ENCODE peak calls at places on chromosomes 6 and 20, in eight cellular contexts. D is IMR-90; M is effector memory CD4-positive, alpha-beta T cell; J is SJSA1; G is left lung; A is CD8-positive, alpha-beta T cell; Z is GM23248; Y is ovary. P is an unnamed sample.
A peak's percentile ranks its signal among the peaks of the same experiment; 100 is the strongest.

GRCh38 chr6:56450882-56451739 is 191.6 kb downstream of the DST start:
- DNase-seq in D (peak; percentile 69), M (no peak), J (no peak), G (no peak), A (no peak), Z (peak; percentile 23), Y (peak; percentile 91), P (no peak)

GRCh38 chr20:23125625-23126191 is 39.6 kb upstream of the CD93 start:
- DNase-seq in D (peak; percentile 60), M (no peak), J (no peak), G (peak; percentile 82), A (no peak), Z (peak; percentile 73), Y (no peak), P (no peak)

GRCh38 chr6:87670707-87671106 is 31.3 kb downstream of the AKIRIN2 start:
- DNase-seq in D (no peak), M (no peak), J (no peak), G (no peak), A (no peak), Z (no peak), Y (no peak), P (no peak)

GRCh38 chr6:155108070-155108815 is 113.1 kb downstream of the TIAM2 start:
- DNase-seq in D (peak; percentile 37), M (no peak), J (no peak), G (no peak), A (no peak), Z (no peak), Y (no peak), P (no peak)

GRCh38 chr6:71406871-71407860 is 118.6 kb downstream of the OGFRL1 start:
- DNase-seq in D (no peak), M (no peak), J (no peak), G (no peak), A (no peak), Z (peak; percentile 42), Y (no peak), P (no peak)

GRCh38 chr6:3392059-3392458 is 64.8 kb downstream of the SLC22A23 start:
- DNase-seq in D (no peak), M (no peak), J (no peak), G (no peak), A (no peak), Z (no peak), Y (no peak), P (no peak)

GRCh38 chr6:144351741-144352140 is 66.6 kb downstream of the UTRN start:
- DNase-seq in D (no peak), M (no peak), J (no peak), G (no peak), A (no peak), Z (peak; percentile 48), Y (no peak), P (no peak)

GRCh38 chr6:98944598-98945011 is 3.1 kb downstream of the FBXL4 start:
- DNase-seq in D (peak; percentile 72), M (no peak), J (no peak), G (no peak), A (no peak), Z (peak; percentile 78), Y (no peak), P (no peak)

GRCh38 chr6:125211352-125211751 is 57.8 kb downstream of the TPD52L1 start:
- DNase-seq in D (no peak), M (no peak), J (no peak), G (no peak), A (no peak), Z (no peak), Y (no peak), P (no peak)

GRCh38 chr6:39992861-39993622 is 58.8 kb upstream of the MOCS1 start:
- DNase-seq in D (no peak), M (no peak), J (no peak), G (no peak), A (no peak), Z (no peak), Y (no peak), P (no peak)

GRCh38 chr20:33309631-33310030 is 26.6 kb downstream of the BPIFB1 start:
- DNase-seq in D (no peak), M (no peak), J (no peak), G (no peak), A (no peak), Z (no peak), Y (no peak), P (no peak)

GRCh38 chr6:161327360-161327953 is 53.6 kb upstream of the AGPAT4 start:
- DNase-seq in D (no peak), M (no peak), J (no peak), G (no peak), A (no peak), Z (no peak), Y (no peak), P (no peak)

GRCh38 chr20:21936720-21937380 is 231.4 kb downstream of the PAX1 start:
- DNase-seq in D (no peak), M (no peak), J (no peak), G (no peak), A (no peak), Z (peak; percentile 33), Y (no peak), P (no peak)

GRCh38 chr6:137246164-137246563 is 27.0 kb upstream of the IFNGR1 start:
- DNase-seq in D (no peak), M (no peak), J (no peak), G (no peak), A (no peak), Z (no peak), Y (no peak), P (no peak)

DNA sequence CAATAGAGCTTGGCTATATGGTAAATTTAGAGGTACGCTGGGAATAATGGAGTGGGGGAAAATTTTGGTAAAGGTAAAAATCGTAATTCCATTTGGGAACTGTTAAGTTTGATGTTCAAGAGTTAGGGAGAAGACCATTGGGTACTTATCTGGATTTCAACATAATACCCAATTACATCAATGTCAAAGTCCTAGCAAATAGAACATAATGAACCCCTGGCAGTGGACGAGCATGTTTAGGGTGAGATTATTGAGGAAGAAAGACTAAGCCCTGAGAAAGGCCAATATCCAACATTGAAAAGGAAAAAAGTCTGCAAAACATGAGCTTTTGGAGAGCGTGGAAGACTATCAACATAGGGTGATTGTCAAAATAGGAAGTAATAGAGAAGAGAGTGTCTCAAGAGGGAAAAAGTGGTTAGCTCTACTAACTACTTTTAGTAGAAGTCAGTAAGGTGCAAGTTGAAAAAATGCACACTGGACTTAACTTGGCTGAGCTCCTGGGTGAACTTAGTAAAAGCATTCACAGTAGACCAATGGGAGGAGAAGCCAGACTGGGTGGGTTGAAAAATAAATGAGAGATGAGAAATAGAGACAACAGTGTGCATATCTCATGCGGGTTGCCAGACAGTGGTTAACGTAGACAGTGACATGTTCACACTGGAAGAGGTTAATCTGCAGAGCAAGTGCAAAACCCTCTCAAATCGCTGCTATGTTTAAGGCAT is 106.8 kb downstream of the TSHZ2 start:
- DNase-seq in D (no peak), M (no peak), J (no peak), G (no peak), A (no peak), Z (no peak), Y (no peak), P (no peak)
- H3K4me1 ChIP-seq in D (no peaks in the 10 kb centered on the region), M (no peaks in the 10 kb centered on the region), J (peaks cover 26% of the 10 kb centered on the region), G (peaks cover 14% of the 10 kb centered on the region), A (peaks cover 5% of the 10 kb centered on the region), Z (peaks cover 62% of the 10 kb centered on the region), Y (peaks cover 31% of the 10 kb centered on the region), P (no peaks in the 10 kb centered on the region)

GRCh38 chr6:131822119-131822518 is 14.3 kb downstream of the ENPP1 start:
- DNase-seq in D (no peak), M (no peak), J (no peak), G (no peak), A (no peak), Z (no peak), Y (no peak), P (no peak)

GRCh38 chr6:131828080-131828479 is 20.3 kb downstream of the ENPP1 start:
- DNase-seq in D (peak; percentile 64), M (no peak), J (no peak), G (no peak), A (no peak), Z (peak; percentile 86), Y (no peak), P (no peak)

GRCh38 chr6:131823276-131823902 is 15.6 kb downstream of the ENPP1 start:
- DNase-seq in D (peak; percentile 23), M (no peak), J (no peak), G (no peak), A (no peak), Z (peak; percentile 73), Y (no peak), P (no peak)

GRCh38 chr6:131828946-131829345 is 21.1 kb downstream of the ENPP1 start:
- DNase-seq in D (no peak), M (no peak), J (no peak), G (no peak), A (no peak), Z (no peak), Y (no peak), P (no peak)

DNA sequence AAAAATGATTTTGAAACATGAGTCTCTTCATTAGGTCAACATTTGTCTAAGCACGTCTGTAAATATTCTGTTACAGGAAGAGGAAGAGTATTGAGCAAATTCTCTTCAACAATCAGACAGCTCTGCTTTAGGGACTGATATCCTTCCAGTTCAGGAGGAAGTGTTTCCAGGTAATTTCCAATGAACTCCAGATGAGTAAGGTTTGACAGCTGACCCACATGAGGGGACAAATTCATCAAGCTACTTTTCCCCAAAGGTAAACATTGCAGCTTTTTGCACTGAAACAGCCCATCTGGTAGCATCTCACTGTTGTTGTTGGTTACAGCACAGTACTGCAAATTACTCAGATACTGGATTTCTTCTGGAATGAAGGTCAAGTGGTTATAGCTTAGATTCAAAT is 18.1 kb downstream of the ENPP1 start:
- DNase-seq in D (peak; percentile 20), M (no peak), J (no peak), G (no peak), A (no peak), Z (peak; percentile 39), Y (no peak), P (no peak)
- H3K27ac ChIP-seq in D (no peak overlapping the region), M (no peak overlapping the region), J (no peak overlapping the region), G (no peak overlapping the region), A (no peak overlapping the region), Z (peak overlapping the region; percentile 12), Y (no peak overlapping the region), P (no peak overlapping the region)

DNA sequence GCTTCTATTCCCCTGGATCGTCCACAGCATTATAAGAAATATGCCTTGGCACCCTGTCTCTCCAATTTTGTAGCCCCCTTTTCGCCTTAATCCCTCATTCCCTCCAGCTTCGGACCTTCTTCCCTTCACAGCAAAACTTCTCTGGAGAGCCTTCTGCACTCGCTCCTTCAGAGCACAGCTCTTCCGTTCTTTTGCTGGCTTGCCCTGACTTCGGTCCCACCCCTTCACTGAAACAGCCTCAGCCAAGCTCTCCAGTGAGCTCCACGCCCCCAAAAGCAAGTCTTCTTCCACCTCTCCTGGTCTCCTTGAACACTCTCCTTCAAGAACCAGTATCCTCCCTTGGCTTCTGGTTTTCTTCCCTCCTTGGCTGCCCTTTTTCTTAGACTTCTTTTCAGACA is 134.7 kb upstream of the RNF24 start:
- DNase-seq in D (peak; percentile 64), M (no peak), J (no peak), G (no peak), A (no peak), Z (peak; percentile 72), Y (no peak), P (no peak)
- H3K4me1 ChIP-seq in D (peaks cover 12% of the 10 kb centered on the region), M (peaks cover 8% of the 10 kb centered on the region), J (peaks cover 17% of the 10 kb centered on the region), G (peaks cover 35% of the 10 kb centered on the region), A (peaks cover 12% of the 10 kb centered on the region), Z (peaks cover 19% of the 10 kb centered on the region), Y (peaks cover 2% of the 10 kb centered on the region), P (peaks cover 43% of the 10 kb centered on the region)

DNA sequence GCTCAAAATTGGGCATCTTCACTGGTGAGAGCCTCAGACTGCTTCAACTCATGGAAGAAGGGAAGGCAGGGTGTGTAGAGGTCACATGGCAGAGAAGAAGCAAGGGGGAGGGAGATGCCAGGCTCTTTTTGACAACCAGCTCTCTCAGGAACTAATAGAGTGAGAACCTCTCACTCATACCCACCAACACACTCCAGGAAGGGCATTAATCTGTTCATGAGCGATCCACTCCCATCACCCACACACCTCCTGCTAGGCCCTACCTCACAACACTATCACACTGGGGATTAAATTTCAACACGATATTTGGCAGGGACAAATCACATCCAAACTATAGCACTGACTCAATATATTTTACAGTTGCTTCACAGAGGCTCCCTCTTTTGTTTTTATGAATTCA is 2.0 kb downstream of the MSH5 start:
- DNase-seq in D (no peak), M (no peak), J (no peak), G (no peak), A (no peak), Z (no peak), Y (no peak), P (no peak)
- H3K27ac ChIP-seq in D (no peak overlapping the region), M (no peak overlapping the region), J (no peak overlapping the region), G (no peak overlapping the region), A (no peak overlapping the region), Z (no peak overlapping the region), Y (no peak overlapping the region), P (no peak overlapping the region)